ENCODE peak calls at places on chromosomes 13 and 19, in four cellular contexts. X is fibroblast of lung, C is lower lobe of right lung, M is left colon. Q is an unnamed sample.

GRCh38 chr19:34972163-34972705 is 8.2 kb upstream of the ZNF792 start:
- DNase-seq in C (peak; percentile 18), X (no peak), M (no peak), Q (no peak)

GRCh38 chr19:42512743-42513304 is 15.5 kb downstream of the CEACAM1 start:
- DNase-seq in M (no peak), X (no peak), C (no peak), Q (no peak)

GRCh38 chr19:16106121-16106520 is 5.6 kb upstream of the RAB8A start:
- DNase-seq in C (no peak), M (no peak), X (peak; percentile 39), Q (no peak)

GRCh38 chr19:23404676-23405075 is 9.4 kb upstream of the ZNF91 start:
- DNase-seq in M (no peak), X (no peak), C (no peak), Q (no peak)

GRCh38 chr13:37869506-37869755 is 141 bp downstream of the TRPC4 start:
- DNase-seq in M (no peak), C (no peak), X (no peak), Q (no peak)

GRCh38 chr13:84399320-84400085 is 517.2 kb upstream of the SLITRK1 start:
- DNase-seq in X (no peak), M (no peak), C (no peak), Q (no peak)

GRCh38 chr19:49581007-49581508 is at the start of gene PRRG2:
- DNase-seq in M (peak; percentile 73), X (no peak), C (peak; percentile 60), Q (no peak)

GRCh38 chr13:101845501-101846012 is 393.1 kb downstream of the ITGBL1 start:
- DNase-seq in M (no peak), X (no peak), C (no peak), Q (no peak)

GRCh38 chr13:114002009-114002544 is 28.2 kb upstream of the C13orf46 start:
- DNase-seq in C (peak; percentile 32), M (peak; percentile 71), X (no peak), Q (peak; percentile 70)

GRCh38 chr19:15934332-15935078 is at the start of gene CYP4F11:
- DNase-seq in C (peak; percentile 87), M (peak; percentile 95), X (no peak), Q (no peak)

GRCh38 chr13:80444240-80445015 is 103.5 kb upstream of the SPRY2 start:
- DNase-seq in C (no peak), M (no peak), X (no peak), Q (no peak)

GRCh38 chr19:1360818-1361461 is 22.8 kb upstream of the NDUFS7 start:
- DNase-seq in X (peak; percentile 77), C (no peak), M (peak; percentile 38), Q (no peak)

GRCh38 chr19:38617764-38618589 is at the start of gene MAP4K1:
- DNase-seq in X (no peak), C (peak; percentile 67), M (peak; percentile 76), Q (peak; percentile 98)

GRCh38 chr13:47794963-47795362 is 206.1 kb downstream of the SUCLA2 start:
- DNase-seq in M (no peak), X (peak; percentile 5), C (no peak), Q (no peak)

GRCh38 chr13:97866346-97866745 is 87.1 kb upstream of the IPO5 start:
- DNase-seq in C (no peak), X (no peak), M (no peak), Q (no peak)

GRCh38 chr13:23622991-23623390 is 52.8 kb downstream of the TNFRSF19 start:
- DNase-seq in M (no peak), X (no peak), C (no peak), Q (no peak)

GRCh38 chr13:105567951-105568510 is 967.4 kb downstream of the EFNB2 start:
- DNase-seq in X (no peak), M (no peak), C (no peak), Q (no peak)

GRCh38 chr13:50829896-50830295 is 13.6 kb downstream of the DLEU7 start:
- DNase-seq in M (no peak), X (peak; percentile 75), C (no peak), Q (no peak)

GRCh38 chr19:40640744-40641143 is 39.6 kb downstream of the LTBP4 start:
- DNase-seq in M (no peak), C (no peak), X (no peak), Q (no peak)

GRCh38 chr19:33052352-33052972 is 12.2 kb downstream of the RHPN2 start:
- DNase-seq in X (peak; percentile 56), C (no peak), M (no peak), Q (no peak)

GRCh38 chr19:32519023-32519422 is 62.0 kb upstream of the PDCD5 start:
- DNase-seq in M (no peak), X (no peak), C (no peak), Q (no peak)

GRCh38 chr19:1046836-1047695 is 7.2 kb downstream of the ABCA7 start:
- DNase-seq in M (no peak), C (no peak), X (no peak), Q (no peak)

GRCh38 chr13:41610426-41610825 is 153.1 kb downstream of the RGCC start:
- DNase-seq in X (peak; percentile 87), M (no peak), C (peak; percentile 87), Q (no peak)

GRCh38 chr19:47520343-47520806 is 5.5 kb upstream of the NAPA start:
- DNase-seq in X (no peak), M (no peak), C (no peak), Q (no peak)

GRCh38 chr13:113052206-113052605 is 53.4 kb upstream of the F7 start:
- DNase-seq in M (no peak), X (no peak), C (peak; percentile 25), Q (peak; percentile 50)

GRCh38 chr19:46607441-46607841 is 6.3 kb downstream of the CALM3 start:
- DNase-seq in C (peak; percentile 27), M (no peak), X (no peak), Q (peak; percentile 71)

GRCh38 chr19:12331211-12331941 is 2.1 kb downstream of the ZNF563 start:
- DNase-seq in M (no peak), X (no peak), C (no peak), Q (peak; percentile 84)

GRCh38 chr13:31629085-31629785 is 110.1 kb upstream of the RXFP2 start:
- DNase-seq in M (no peak), X (peak; percentile 27), C (no peak), Q (no peak)

GRCh38 chr19:12783849-12784393 is 7.4 kb upstream of the JUNB start:
- DNase-seq in C (peak; percentile 84), X (no peak), M (peak; percentile 64), Q (peak; percentile 85)

Q was measured in spleen.